ENCODE peak calls at places on chromosomes 7 and 10, in four cellular contexts. N, T, U and M are unnamed samples.
A peak's percentile ranks its signal among the peaks of the same experiment; 100 is the strongest.

GRCh38 chr7:3159039-3159438 is 115.4 kb upstream of the CARD11 start:
- DNase-seq in N (no peak), T (no peak), U (no peak), M (no peak)

GRCh38 chr7:25859412-25859704 is 292.6 kb upstream of the NFE2L3 start:
- DNase-seq in N (no peak), T (no peak), U (no peak), M (no peak)

GRCh38 chr7:45972629-45973312 is 51.7 kb upstream of the IGFBP3 start:
- DNase-seq in N (no peak), T (no peak), U (no peak), M (no peak)

GRCh38 chr7:155979566-155979965 is 167.3 kb upstream of the SHH start:
- DNase-seq in N (no peak), T (no peak), U (no peak), M (no peak)

GRCh38 chr7:150420242-150420641 is 30.2 kb upstream of the GIMAP8 start:
- DNase-seq in N (no peak), T (no peak), U (no peak), M (no peak)

GRCh38 chr10:89921422-89921821 is 220.0 kb downstream of the KIF20B start:
- DNase-seq in N (no peak), T (no peak), U (no peak), M (no peak)

GRCh38 chr7:27933691-27934565 is 194.0 kb downstream of the TAX1BP1 start:
- DNase-seq in N (no peak), T (no peak), U (no peak), M (no peak)

GRCh38 chr7:154332776-154333175 is 280.6 kb downstream of the DPP6 start:
- DNase-seq in N (no peak), T (no peak), U (no peak), M (no peak)

GRCh38 chr7:35729061-35729783 is 34.3 kb upstream of the HERPUD2 start:
- DNase-seq in N (no peak), T (peak; percentile 36), U (no peak), M (no peak)

GRCh38 chr10:94092848-94093247 is 99.1 kb downstream of the PLCE1 start:
- DNase-seq in N (no peak), T (no peak), U (no peak), M (no peak)

GRCh38 chr7:25647007-25647406 is 418.7 kb upstream of the NPVF start:
- DNase-seq in N (no peak), T (no peak), U (no peak), M (no peak)

GRCh38 chr7:26081627-26082026 is 70.4 kb upstream of the NFE2L3 start:
- DNase-seq in N (no peak), T (no peak), U (no peak), M (no peak)

GRCh38 chr7:40393660-40394059 is 258.9 kb downstream of the SUGCT start:
- DNase-seq in N (no peak), T (no peak), U (no peak), M (no peak)

GRCh38 chr10:32112055-32112454 is 55.8 kb upstream of the KIF5B start:
- DNase-seq in N (peak; percentile 77), T (no peak), U (no peak), M (no peak)

GRCh38 chr10:101646369-101646768 is 48.6 kb downstream of the FBXW4 start:
- DNase-seq in N (no peak), T (no peak), U (no peak), M (no peak)

GRCh38 chr10:44981172-44982113 is 2.8 kb upstream of the DEPP1 start:
- DNase-seq in N (peak; percentile 71), T (no peak), U (no peak), M (no peak)

GRCh38 chr7:34061175-34061574 is 155.8 kb downstream of the BMPER start:
- DNase-seq in N (no peak), T (no peak), U (no peak), M (no peak)

GRCh38 chr7:40329601-40330153 is 194.9 kb downstream of the SUGCT start:
- DNase-seq in N (peak; percentile 51), T (no peak), U (peak; percentile 29), M (no peak)

GRCh38 chr7:159004411-159004810 is 140.3 kb downstream of the VIPR2 start:
- DNase-seq in N (no peak), T (no peak), U (no peak), M (no peak)

GRCh38 chr10:86333813-86334514 is 32.6 kb downstream of the GRID1 start:
- DNase-seq in N (no peak), T (no peak), U (no peak), M (no peak)

GRCh38 chr7:38563736-38564135 is 67.4 kb downstream of the AMPH start:
- DNase-seq in N (no peak), T (no peak), U (no peak), M (no peak)

GRCh38 chr7:141133646-141134045 is 59.8 kb downstream of the TMEM178B start:
- DNase-seq in N (no peak), T (no peak), U (no peak), M (no peak)

GRCh38 chr7:151313857-151314256 is 27.8 kb upstream of the NUB1 start:
- DNase-seq in N (no peak), T (no peak), U (no peak), M (no peak)

GRCh38 chr10:87844837-87845623 is 18.3 kb downstream of the KLLN start:
- DNase-seq in N (no peak), T (no peak), U (no peak), M (no peak)

GRCh38 chr10:89481662-89482061 is 53.7 kb downstream of the SLC16A12 start:
- DNase-seq in N (peak; percentile 69), T (no peak), U (no peak), M (no peak)

GRCh38 chr10:127485153-127485857 is 63.8 kb upstream of the NPS start:
- DNase-seq in N (no peak), T (no peak), U (no peak), M (no peak)

GRCh38 chr7:42511027-42511426 is 274.0 kb upstream of the GLI3 start:
- DNase-seq in N (no peak), T (no peak), U (no peak), M (no peak)

GRCh38 chr10:3094565-3095168 is 27.3 kb downstream of the PFKP start:
- DNase-seq in N (no peak), T (no peak), U (no peak), M (no peak)

GRCh38 chr7:101562531-101563197 is 66.4 kb downstream of the MYL10 start:
- DNase-seq in N (no peak), T (no peak), U (no peak), M (no peak)

GRCh38 chr10:11603741-11604140 is 7.7 kb downstream of the USP6NL start:
- DNase-seq in N (no peak), T (no peak), U (no peak), M (no peak)

GRCh38 chr7:143290293-143290692 is 2.1 kb downstream of the CASP2 start:
- DNase-seq in N (no peak), T (no peak), U (no peak), M (no peak)

GRCh38 chr7:100965723-100966541 is 3.4 kb upstream of the MUC12 start:
- DNase-seq in N (peak; percentile 77), T (peak; percentile 50), U (no peak), M (peak; percentile 47)

GRCh38 chr7:4830176-4830575 is 31.7 kb downstream of the PAPOLB start:
- DNase-seq in N (peak; percentile 69), T (no peak), U (no peak), M (peak; percentile 39)

GRCh38 chr7:79454325-79454960 is 976 bp upstream of the MAGI2 start:
- DNase-seq in N (no peak), T (no peak), U (no peak), M (no peak)

GRCh38 chr7:120961638-120962173 is 11.1 kb downstream of the ING3 start:
- DNase-seq in N (no peak), T (no peak), U (no peak), M (no peak)

GRCh38 chr10:118332948-118333710 is 9.0 kb downstream of the FAM204A start:
- DNase-seq in N (no peak), T (no peak), U (no peak), M (no peak)

GRCh38 chr7:36308031-36308430 is 81.6 kb upstream of the ANLN start:
- DNase-seq in N (no peak), T (no peak), U (no peak), M (no peak)

GRCh38 chr10:84227810-84228209 is 2.5 kb upstream of the LRIT2 start:
- DNase-seq in N (no peak), T (no peak), U (no peak), M (no peak)

GRCh38 chr7:20831976-20832375 is 45.3 kb upstream of the SP8 start:
- DNase-seq in N (no peak), T (no peak), U (no peak), M (no peak)